ENCODE peak calls at places on chromosomes 6 and 20, in eight cellular contexts. One of them, this sample, is unnamed.

GRCh38 chr20:58327211-58327610 is 17.7 kb downstream of the RAB22A start:
- DNase-seq in stimulated activated CD4-positive, alpha-beta T cell treated with anti-CD3 and anti-CD28 coated beads, Interleukin-4, amount 100 ng/mL, for 24 hours: no peak
- DNase-seq in caudate nucleus: no peak
- DNase-seq in NCI-H748 treated with DMSO at 0.1 percent for 48 hours: no peak
- DNase-seq in SIG-M5: no peak
- DNase-seq in cardiac muscle cell: peak
- DNase-seq in A549: no peak
- DNase-seq in Calu3: no peak
- DNase-seq in this sample: peak

GRCh38 chr20:57167971-57168693 is 98.3 kb downstream of the BMP7 start:
- DNase-seq in stimulated activated CD4-positive, alpha-beta T cell treated with anti-CD3 and anti-CD28 coated beads, Interleukin-4, amount 100 ng/mL, for 24 hours: no peak
- DNase-seq in caudate nucleus: no peak
- DNase-seq in NCI-H748 treated with DMSO at 0.1 percent for 48 hours: no peak
- DNase-seq in SIG-M5: no peak
- DNase-seq in cardiac muscle cell: no peak
- DNase-seq in A549: no peak
- DNase-seq in Calu3: no peak
- DNase-seq in this sample: no peak

GRCh38 chr6:140921366-140922226 is 1211.1 kb upstream of the GJE1 start:
- DNase-seq in stimulated activated CD4-positive, alpha-beta T cell treated with anti-CD3 and anti-CD28 coated beads, Interleukin-4, amount 100 ng/mL, for 24 hours: no peak
- DNase-seq in caudate nucleus: no peak
- DNase-seq in NCI-H748 treated with DMSO at 0.1 percent for 48 hours: peak
- DNase-seq in SIG-M5: peak
- DNase-seq in cardiac muscle cell: peak
- DNase-seq in A549: peak
- DNase-seq in Calu3: peak
- DNase-seq in this sample: peak

GRCh38 chr6:74768738-74769137 is 437.1 kb downstream of the COL12A1 start:
- DNase-seq in stimulated activated CD4-positive, alpha-beta T cell treated with anti-CD3 and anti-CD28 coated beads, Interleukin-4, amount 100 ng/mL, for 24 hours: no peak
- DNase-seq in caudate nucleus: no peak
- DNase-seq in NCI-H748 treated with DMSO at 0.1 percent for 48 hours: no peak
- DNase-seq in SIG-M5: no peak
- DNase-seq in cardiac muscle cell: no peak
- DNase-seq in A549: no peak
- DNase-seq in Calu3: no peak
- DNase-seq in this sample: no peak

GRCh38 chr6:144296973-144297372 is 11.8 kb downstream of the UTRN start:
- DNase-seq in stimulated activated CD4-positive, alpha-beta T cell treated with anti-CD3 and anti-CD28 coated beads, Interleukin-4, amount 100 ng/mL, for 24 hours: no peak
- DNase-seq in caudate nucleus: no peak
- DNase-seq in NCI-H748 treated with DMSO at 0.1 percent for 48 hours: no peak
- DNase-seq in SIG-M5: no peak
- DNase-seq in cardiac muscle cell: peak
- DNase-seq in A549: no peak
- DNase-seq in Calu3: no peak
- DNase-seq in this sample: no peak

GRCh38 chr6:117840541-117840983 is 66.5 kb upstream of the SLC35F1 start:
- DNase-seq in stimulated activated CD4-positive, alpha-beta T cell treated with anti-CD3 and anti-CD28 coated beads, Interleukin-4, amount 100 ng/mL, for 24 hours: no peak
- DNase-seq in caudate nucleus: no peak
- DNase-seq in NCI-H748 treated with DMSO at 0.1 percent for 48 hours: no peak
- DNase-seq in SIG-M5: no peak
- DNase-seq in cardiac muscle cell: peak
- DNase-seq in A549: peak
- DNase-seq in Calu3: peak
- DNase-seq in this sample: peak

GRCh38 chr6:155786528-155786927 is 330.9 kb upstream of the NOX3 start:
- DNase-seq in stimulated activated CD4-positive, alpha-beta T cell treated with anti-CD3 and anti-CD28 coated beads, Interleukin-4, amount 100 ng/mL, for 24 hours: no peak
- DNase-seq in caudate nucleus: no peak
- DNase-seq in NCI-H748 treated with DMSO at 0.1 percent for 48 hours: no peak
- DNase-seq in SIG-M5: no peak
- DNase-seq in cardiac muscle cell: no peak
- DNase-seq in A549: no peak
- DNase-seq in Calu3: no peak
- DNase-seq in this sample: no peak

GRCh38 chr6:45965787-45966186 is 49.9 kb downstream of the CLIC5 start:
- DNase-seq in stimulated activated CD4-positive, alpha-beta T cell treated with anti-CD3 and anti-CD28 coated beads, Interleukin-4, amount 100 ng/mL, for 24 hours: no peak
- DNase-seq in caudate nucleus: no peak
- DNase-seq in NCI-H748 treated with DMSO at 0.1 percent for 48 hours: no peak
- DNase-seq in SIG-M5: no peak
- DNase-seq in cardiac muscle cell: peak
- DNase-seq in A549: no peak
- DNase-seq in Calu3: no peak
- DNase-seq in this sample: no peak

GRCh38 chr6:148760143-148760505 is 13.3 kb downstream of the UST start:
- DNase-seq in stimulated activated CD4-positive, alpha-beta T cell treated with anti-CD3 and anti-CD28 coated beads, Interleukin-4, amount 100 ng/mL, for 24 hours: no peak
- DNase-seq in caudate nucleus: no peak
- DNase-seq in NCI-H748 treated with DMSO at 0.1 percent for 48 hours: no peak
- DNase-seq in SIG-M5: no peak
- DNase-seq in cardiac muscle cell: no peak
- DNase-seq in A549: no peak
- DNase-seq in Calu3: no peak
- DNase-seq in this sample: no peak

GRCh38 chr6:138018297-138018696 is 88.9 kb downstream of the PERP start:
- DNase-seq in stimulated activated CD4-positive, alpha-beta T cell treated with anti-CD3 and anti-CD28 coated beads, Interleukin-4, amount 100 ng/mL, for 24 hours: no peak
- DNase-seq in caudate nucleus: no peak
- DNase-seq in NCI-H748 treated with DMSO at 0.1 percent for 48 hours: no peak
- DNase-seq in SIG-M5: no peak
- DNase-seq in cardiac muscle cell: no peak
- DNase-seq in A549: no peak
- DNase-seq in Calu3: no peak
- DNase-seq in this sample: peak

GRCh38 chr6:28311139-28311823 is 24.7 kb downstream of the ZSCAN31 start:
- DNase-seq in stimulated activated CD4-positive, alpha-beta T cell treated with anti-CD3 and anti-CD28 coated beads, Interleukin-4, amount 100 ng/mL, for 24 hours: no peak
- DNase-seq in caudate nucleus: no peak
- DNase-seq in NCI-H748 treated with DMSO at 0.1 percent for 48 hours: no peak
- DNase-seq in SIG-M5: no peak
- DNase-seq in cardiac muscle cell: no peak
- DNase-seq in A549: no peak
- DNase-seq in Calu3: no peak
- DNase-seq in this sample: no peak

GRCh38 chr6:10824819-10825218 is 13.5 kb downstream of the MAK start:
- DNase-seq in stimulated activated CD4-positive, alpha-beta T cell treated with anti-CD3 and anti-CD28 coated beads, Interleukin-4, amount 100 ng/mL, for 24 hours: no peak
- DNase-seq in caudate nucleus: no peak
- DNase-seq in NCI-H748 treated with DMSO at 0.1 percent for 48 hours: no peak
- DNase-seq in SIG-M5: no peak
- DNase-seq in cardiac muscle cell: no peak
- DNase-seq in A549: no peak
- DNase-seq in Calu3: no peak
- DNase-seq in this sample: no peak

GRCh38 chr6:81171991-81172740 is 580.3 kb downstream of the TENT5A start:
- DNase-seq in stimulated activated CD4-positive, alpha-beta T cell treated with anti-CD3 and anti-CD28 coated beads, Interleukin-4, amount 100 ng/mL, for 24 hours: no peak
- DNase-seq in caudate nucleus: no peak
- DNase-seq in NCI-H748 treated with DMSO at 0.1 percent for 48 hours: no peak
- DNase-seq in SIG-M5: no peak
- DNase-seq in cardiac muscle cell: peak
- DNase-seq in A549: no peak
- DNase-seq in Calu3: peak
- DNase-seq in this sample: no peak

GRCh38 chr6:1402868-1403267 is 13.5 kb downstream of the FOXF2 start:
- DNase-seq in stimulated activated CD4-positive, alpha-beta T cell treated with anti-CD3 and anti-CD28 coated beads, Interleukin-4, amount 100 ng/mL, for 24 hours: no peak
- DNase-seq in caudate nucleus: no peak
- DNase-seq in NCI-H748 treated with DMSO at 0.1 percent for 48 hours: no peak
- DNase-seq in SIG-M5: no peak
- DNase-seq in cardiac muscle cell: no peak
- DNase-seq in A549: no peak
- DNase-seq in Calu3: no peak
- DNase-seq in this sample: no peak

GRCh38 chr20:43762911-43763310 is 36.1 kb upstream of the GTSF1L start:
- DNase-seq in stimulated activated CD4-positive, alpha-beta T cell treated with anti-CD3 and anti-CD28 coated beads, Interleukin-4, amount 100 ng/mL, for 24 hours: no peak
- DNase-seq in caudate nucleus: no peak
- DNase-seq in NCI-H748 treated with DMSO at 0.1 percent for 48 hours: no peak
- DNase-seq in SIG-M5: no peak
- DNase-seq in cardiac muscle cell: no peak
- DNase-seq in A549: no peak
- DNase-seq in Calu3: no peak
- DNase-seq in this sample: no peak

GRCh38 chr6:156175971-156176421 is 601.2 kb upstream of the ARID1B start:
- DNase-seq in stimulated activated CD4-positive, alpha-beta T cell treated with anti-CD3 and anti-CD28 coated beads, Interleukin-4, amount 100 ng/mL, for 24 hours: no peak
- DNase-seq in caudate nucleus: no peak
- DNase-seq in NCI-H748 treated with DMSO at 0.1 percent for 48 hours: peak
- DNase-seq in SIG-M5: no peak
- DNase-seq in cardiac muscle cell: no peak
- DNase-seq in A549: peak
- DNase-seq in Calu3: peak
- DNase-seq in this sample: peak

GRCh38 chr6:16201706-16202105 is 36.7 kb upstream of the GMPR start:
- DNase-seq in stimulated activated CD4-positive, alpha-beta T cell treated with anti-CD3 and anti-CD28 coated beads, Interleukin-4, amount 100 ng/mL, for 24 hours: no peak
- DNase-seq in caudate nucleus: no peak
- DNase-seq in NCI-H748 treated with DMSO at 0.1 percent for 48 hours: no peak
- DNase-seq in SIG-M5: no peak
- DNase-seq in cardiac muscle cell: no peak
- DNase-seq in A549: no peak
- DNase-seq in Calu3: no peak
- DNase-seq in this sample: peak

GRCh38 chr20:1163653-1164052 is 21.1 kb downstream of the TMEM74B start:
- DNase-seq in stimulated activated CD4-positive, alpha-beta T cell treated with anti-CD3 and anti-CD28 coated beads, Interleukin-4, amount 100 ng/mL, for 24 hours: no peak
- DNase-seq in caudate nucleus: no peak
- DNase-seq in NCI-H748 treated with DMSO at 0.1 percent for 48 hours: no peak
- DNase-seq in SIG-M5: no peak
- DNase-seq in cardiac muscle cell: no peak
- DNase-seq in A549: no peak
- DNase-seq in Calu3: no peak
- DNase-seq in this sample: no peak

GRCh38 chr6:145015739-145016558 is 719.4 kb downstream of the EPM2A start:
- DNase-seq in stimulated activated CD4-positive, alpha-beta T cell treated with anti-CD3 and anti-CD28 coated beads, Interleukin-4, amount 100 ng/mL, for 24 hours: peak
- DNase-seq in caudate nucleus: no peak
- DNase-seq in NCI-H748 treated with DMSO at 0.1 percent for 48 hours: no peak
- DNase-seq in SIG-M5: peak
- DNase-seq in cardiac muscle cell: peak
- DNase-seq in A549: peak
- DNase-seq in Calu3: peak
- DNase-seq in this sample: no peak

GRCh38 chr6:36227379-36228344 is 31.1 kb downstream of the BRPF3 start:
- DNase-seq in stimulated activated CD4-positive, alpha-beta T cell treated with anti-CD3 and anti-CD28 coated beads, Interleukin-4, amount 100 ng/mL, for 24 hours: no peak
- DNase-seq in caudate nucleus: no peak
- DNase-seq in NCI-H748 treated with DMSO at 0.1 percent for 48 hours: no peak
- DNase-seq in SIG-M5: no peak
- DNase-seq in cardiac muscle cell: no peak
- DNase-seq in A549: no peak
- DNase-seq in Calu3: no peak
- DNase-seq in this sample: no peak

GRCh38 chr6:44094403-44095242 is 32.6 kb downstream of the MRPL14 start:
- DNase-seq in stimulated activated CD4-positive, alpha-beta T cell treated with anti-CD3 and anti-CD28 coated beads, Interleukin-4, amount 100 ng/mL, for 24 hours: no peak
- DNase-seq in caudate nucleus: no peak
- DNase-seq in NCI-H748 treated with DMSO at 0.1 percent for 48 hours: no peak
- DNase-seq in SIG-M5: no peak
- DNase-seq in cardiac muscle cell: no peak
- DNase-seq in A549: no peak
- DNase-seq in Calu3: no peak
- DNase-seq in this sample: peak

GRCh38 chr6:42226251-42227143 is 8.8 kb upstream of the MRPS10 start:
- DNase-seq in stimulated activated CD4-positive, alpha-beta T cell treated with anti-CD3 and anti-CD28 coated beads, Interleukin-4, amount 100 ng/mL, for 24 hours: no peak
- DNase-seq in caudate nucleus: no peak
- DNase-seq in NCI-H748 treated with DMSO at 0.1 percent for 48 hours: no peak
- DNase-seq in SIG-M5: no peak
- DNase-seq in cardiac muscle cell: no peak
- DNase-seq in A549: peak
- DNase-seq in Calu3: peak
- DNase-seq in this sample: peak

GRCh38 chr20:34964486-34964885 is 8.8 kb downstream of the MYH7B start:
- DNase-seq in stimulated activated CD4-positive, alpha-beta T cell treated with anti-CD3 and anti-CD28 coated beads, Interleukin-4, amount 100 ng/mL, for 24 hours: no peak
- DNase-seq in caudate nucleus: no peak
- DNase-seq in NCI-H748 treated with DMSO at 0.1 percent for 48 hours: no peak
- DNase-seq in SIG-M5: no peak
- DNase-seq in cardiac muscle cell: no peak
- DNase-seq in A549: no peak
- DNase-seq in Calu3: no peak
- DNase-seq in this sample: no peak

GRCh38 chr20:16434087-16434664 is 139.1 kb downstream of the KIF16B start:
- DNase-seq in stimulated activated CD4-positive, alpha-beta T cell treated with anti-CD3 and anti-CD28 coated beads, Interleukin-4, amount 100 ng/mL, for 24 hours: peak
- DNase-seq in caudate nucleus: no peak
- DNase-seq in NCI-H748 treated with DMSO at 0.1 percent for 48 hours: peak
- DNase-seq in SIG-M5: no peak
- DNase-seq in cardiac muscle cell: peak
- DNase-seq in A549: peak
- DNase-seq in Calu3: peak
- DNase-seq in this sample: peak

This sample was measured in HepG2.